ENCODE peak calls at places on chromosomes 13 and 19, in seven cellular contexts. V is CD8-positive, alpha-beta T cell; B is upper lobe of right lung; Y is tibial artery; M is IMR-90; P is left ventricle myocardium inferior; W is ascending aorta. D is an unnamed sample.

GRCh38 chr19:28519218-28519779 is 693.7 kb downstream of the UQCRFS1 start:
- DNase-seq in Y (no peak), M (no peak), V (no peak), B (no peak), W (no peak), P (no peak), D (no peak)

GRCh38 chr19:1035998-1036621 is 3.8 kb upstream of the ABCA7 start:
- DNase-seq in V (peak), Y (no peak), B (no peak), M (no peak), P (no peak), W (no peak), D (no peak)

GRCh38 chr19:42281175-42282035 is 12.4 kb downstream of the CIC start:
- DNase-seq in V (no peak), P (peak), B (no peak), M (peak), W (peak), Y (peak), D (peak)

GRCh38 chr13:40563350-40564125 is 102.9 kb downstream of the FOXO1 start:
- DNase-seq in W (no peak), B (no peak), M (no peak), P (no peak), Y (no peak), V (no peak), D (no peak)

GRCh38 chr19:13430790-13431582 is 75.3 kb downstream of the CACNA1A start:
- DNase-seq in Y (no peak), B (peak), V (peak), P (peak), W (no peak), M (peak), D (peak)

GRCh38 chr19:52070496-52070895 is 21.9 kb upstream of the ZNF432 start:
- DNase-seq in W (no peak), P (no peak), V (no peak), Y (no peak), M (peak), B (no peak), D (peak)

GRCh38 chr19:56712609-56713008 is 41.1 kb upstream of the ZNF835 start:
- DNase-seq in W (no peak), P (no peak), M (no peak), V (no peak), Y (no peak), B (no peak), D (no peak)

GRCh38 chr13:44243198-44243852 is 130.3 kb upstream of the SERP2 start:
- DNase-seq in V (no peak), W (no peak), P (no peak), B (no peak), M (peak), Y (no peak), D (no peak)

GRCh38 chr13:41960195-41960699 is 662 bp downstream of the VWA8 start:
- DNase-seq in W (no peak), V (no peak), B (no peak), Y (no peak), P (no peak), M (peak), D (peak)

GRCh38 chr19:40982594-40983101 is 8.4 kb upstream of the CYP2B6 start:
- DNase-seq in Y (no peak), W (no peak), M (peak), V (no peak), P (no peak), B (no peak), D (peak)

GRCh38 chr13:46168341-46168740 is 13.6 kb downstream of the LCP1 start:
- DNase-seq in Y (no peak), B (peak), V (no peak), W (peak), M (no peak), P (no peak), D (no peak)

GRCh38 chr13:74778946-74779345 is 644.7 kb upstream of the KLF12 start:
- DNase-seq in P (no peak), V (no peak), W (no peak), Y (no peak), M (peak), B (no peak), D (no peak)

GRCh38 chr13:45584816-45585215 is 30.7 kb downstream of the ERICH6B start:
- DNase-seq in B (no peak), W (no peak), M (no peak), Y (no peak), P (no peak), V (no peak), D (no peak)

GRCh38 chr13:27131202-27131623 is 40.4 kb downstream of the USP12 start:
- DNase-seq in M (peak), V (peak), P (no peak), Y (no peak), B (no peak), W (no peak), D (no peak)

GRCh38 chr13:79051472-79051871 is 354.6 kb downstream of the RBM26 start:
- DNase-seq in W (no peak), Y (no peak), P (no peak), B (no peak), M (no peak), V (no peak), D (no peak)

GRCh38 chr13:42990147-42990990 is 1.7 kb downstream of the EPSTI1 start:
- DNase-seq in W (no peak), Y (no peak), M (peak), P (no peak), B (no peak), V (no peak), D (no peak)

GRCh38 chr13:49516467-49516866 is 20.7 kb downstream of the PHF11 start:
- DNase-seq in W (no peak), M (no peak), V (no peak), P (no peak), Y (no peak), B (no peak), D (no peak)

GRCh38 chr13:110680852-110681251 is 25.1 kb downstream of the CARS2 start:
- DNase-seq in P (no peak), Y (no peak), W (peak), V (no peak), B (no peak), M (no peak), D (no peak)

GRCh38 chr19:7137120-7137519 is 67.6 kb downstream of the ZNF557 start:
- DNase-seq in W (peak), V (no peak), P (no peak), Y (peak), M (no peak), B (no peak), D (no peak)

GRCh38 chr19:46407891-46408426 is 5.4 kb downstream of the CCDC8 start:
- DNase-seq in M (no peak), P (no peak), V (no peak), W (no peak), B (no peak), Y (no peak), D (no peak)

GRCh38 chr13:50529154-50529882 is 314.2 kb downstream of the DLEU7 start:
- DNase-seq in P (peak), V (no peak), M (peak), B (peak), W (peak), Y (peak), D (peak)

GRCh38 chr19:45164577-45165335 is 4.0 kb upstream of the NKPD1 start:
- DNase-seq in B (peak), V (no peak), Y (no peak), P (peak), M (peak), W (no peak), D (no peak)

GRCh38 chr19:37855098-37855497 is 51.3 kb downstream of the WDR87 start:
- DNase-seq in Y (no peak), B (no peak), V (no peak), P (peak), W (no peak), M (peak), D (no peak)

GRCh38 chr13:110912651-110913051 is 2.2 kb downstream of the ANKRD10 start:
- DNase-seq in P (no peak), Y (no peak), M (peak), B (no peak), V (no peak), W (peak), D (peak)

GRCh38 chr13:43815204-43815603 is 28.4 kb upstream of the ENOX1 start:
- DNase-seq in Y (no peak), V (no peak), M (peak), P (no peak), B (no peak), W (no peak), D (peak)

GRCh38 chr19:30064021-30064699 is 122.1 kb downstream of the URI1 start:
- DNase-seq in P (no peak), V (peak), W (peak), Y (no peak), B (peak), M (no peak), D (no peak)

GRCh38 chr19:49658139-49658517 is 7.5 kb downstream of the IRF3 start:
- DNase-seq in P (no peak), Y (no peak), W (no peak), B (no peak), V (no peak), M (no peak), D (no peak)

GRCh38 chr13:25575562-25575961 is 203.8 kb downstream of the ATP8A2 start:
- DNase-seq in B (no peak), M (no peak), V (no peak), Y (no peak), W (no peak), P (no peak), D (no peak)

GRCh38 chr19:8001995-8002849 is 3.2 kb downstream of the ELAVL1 start:
- DNase-seq in M (peak), P (peak), B (peak), Y (peak), W (peak), V (peak), D (peak)

GRCh38 chr19:23318143-23318542 is 67.9 kb upstream of the ZNF724 start:
- DNase-seq in Y (no peak), W (no peak), M (peak), V (no peak), B (no peak), P (no peak), D (no peak)

GRCh38 chr13:49022472-49023144 is 46.9 kb downstream of the FNDC3A start:
- DNase-seq in Y (no peak), P (no peak), M (peak), W (no peak), V (no peak), B (no peak), D (no peak)

GRCh38 chr19:44607917-44608316 is 5.4 kb upstream of the IGSF23 start:
- DNase-seq in W (no peak), M (no peak), P (no peak), Y (no peak), V (no peak), B (no peak), D (no peak)

GRCh38 chr13:22944378-22944777 is 236.4 kb upstream of the SGCG start:
- DNase-seq in Y (no peak), P (no peak), M (no peak), W (no peak), V (no peak), B (no peak), D (no peak)

GRCh38 chr19:43651758-43652545 is 12.3 kb upstream of the CADM4 start:
- DNase-seq in V (peak), B (no peak), W (no peak), P (no peak), M (peak), Y (no peak), D (peak)

GRCh38 chr19:43634877-43635560 is 4.6 kb downstream of the CADM4 start:
- DNase-seq in V (no peak), W (no peak), Y (no peak), P (no peak), M (no peak), B (no peak), D (no peak)

GRCh38 chr13:53004605-53005004 is 24.0 kb upstream of the OLFM4 start:
- DNase-seq in P (no peak), V (no peak), B (no peak), M (no peak), W (no peak), Y (no peak), D (no peak)

GRCh38 chr13:45119469-45119989 is 781 bp upstream of the GTF2F2 start:
- DNase-seq in W (no peak), V (peak), Y (no peak), M (peak), B (no peak), P (no peak), D (peak)

GRCh38 chr13:24287748-24288287 is 21.6 kb upstream of the C1QTNF9 start:
- DNase-seq in Y (no peak), W (no peak), M (no peak), B (no peak), P (no peak), V (no peak), D (no peak)
- H3K4me3 ChIP-seq in Y (no peak), W (no peak), M (no peak), B (no peak), P (no peak), V (no peak), D (no peak)

GRCh38 chr19:17306285-17306714 is 628 bp downstream of the MRPL34 start:
- DNase-seq in P (no peak), V (no peak), Y (no peak), B (no peak), W (no peak), M (no peak), D (no peak)

GRCh38 chr19:17309962-17310461 is 649 bp downstream of the DDA1 start:
- DNase-seq in Y (no peak), P (no peak), W (no peak), M (no peak), V (no peak), B (no peak), D (no peak)

GRCh38 chr19:17309198-17309961 is at the start of gene DDA1:
- DNase-seq in P (peak), W (peak), B (peak), V (peak), M (peak), Y (peak), D (peak)

GRCh38 chr19:17305517-17306284 is at the start of gene MRPL34:
- DNase-seq in M (peak), B (peak), V (peak), Y (peak), P (peak), W (peak), D (peak)

DNA sequence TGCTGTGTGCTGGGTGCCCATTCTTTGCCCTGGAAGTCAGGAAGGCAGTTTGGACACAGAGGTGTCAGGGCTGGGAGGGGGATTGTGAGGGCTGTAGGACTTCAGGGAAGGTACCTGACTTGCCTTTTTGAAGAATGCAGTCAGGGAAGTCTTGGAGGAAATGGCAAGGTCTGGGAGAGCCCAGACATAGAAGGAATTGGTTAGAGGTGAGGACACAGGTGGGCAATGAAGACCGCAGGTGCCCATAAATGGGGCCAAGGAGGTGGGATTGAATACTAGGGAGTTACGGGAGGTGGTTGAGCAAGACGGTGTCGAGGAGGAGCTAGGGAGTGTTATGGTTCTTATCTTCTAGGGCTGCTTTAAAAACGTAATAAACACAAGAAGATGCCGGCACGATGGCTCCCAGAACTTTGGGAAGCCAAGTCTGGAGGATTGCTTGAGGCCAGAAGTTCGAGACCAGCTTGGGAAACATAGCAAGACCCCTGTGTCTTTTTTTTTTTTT is 1.4 kb upstream of the DDA1 start:
- DNase-seq in Y (no peak), W (no peak), V (no peak), P (no peak), M (no peak), B (no peak), D (no peak)
- H3K4me3 ChIP-seq in Y (no peak), W (no peak), V (no peak), P (no peak), M (no peak), B (no peak), D (no peak)

DNA sequence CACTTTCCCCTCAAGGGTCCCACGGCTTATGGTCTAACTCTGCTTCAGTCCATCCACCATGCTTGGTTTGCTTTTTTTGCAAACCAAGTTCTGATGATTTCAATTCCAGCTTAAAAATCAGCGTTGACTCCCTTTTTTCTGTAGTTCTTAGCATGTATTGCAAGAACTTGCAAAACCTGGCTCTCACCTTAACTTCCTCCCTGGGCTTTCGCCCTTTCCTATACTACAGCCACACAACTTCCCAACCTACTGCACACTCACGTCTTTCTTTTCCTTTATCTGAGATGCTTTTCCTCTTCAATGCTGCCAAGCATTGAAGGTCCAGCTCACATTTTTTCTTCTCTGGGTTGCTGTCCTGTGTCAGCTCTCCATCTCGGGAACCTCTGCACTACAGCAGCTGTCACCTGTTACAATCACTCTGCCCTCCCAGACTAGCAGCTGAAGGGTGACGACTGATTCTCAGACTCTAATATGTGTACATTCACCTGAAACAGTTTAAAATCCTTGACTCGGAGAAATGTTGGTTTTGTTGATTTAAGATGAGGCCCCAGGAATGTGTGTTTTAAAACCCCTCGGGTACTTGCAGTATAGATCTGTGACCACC is 143.7 kb downstream of the FREM2 start:
- DNase-seq in B (no peak), Y (no peak), P (no peak), W (no peak), V (no peak), M (no peak), D (no peak)
- H3K4me3 ChIP-seq in B (no peak), Y (no peak), P (no peak), W (no peak), V (no peak), M (no peak), D (no peak)

DNA sequence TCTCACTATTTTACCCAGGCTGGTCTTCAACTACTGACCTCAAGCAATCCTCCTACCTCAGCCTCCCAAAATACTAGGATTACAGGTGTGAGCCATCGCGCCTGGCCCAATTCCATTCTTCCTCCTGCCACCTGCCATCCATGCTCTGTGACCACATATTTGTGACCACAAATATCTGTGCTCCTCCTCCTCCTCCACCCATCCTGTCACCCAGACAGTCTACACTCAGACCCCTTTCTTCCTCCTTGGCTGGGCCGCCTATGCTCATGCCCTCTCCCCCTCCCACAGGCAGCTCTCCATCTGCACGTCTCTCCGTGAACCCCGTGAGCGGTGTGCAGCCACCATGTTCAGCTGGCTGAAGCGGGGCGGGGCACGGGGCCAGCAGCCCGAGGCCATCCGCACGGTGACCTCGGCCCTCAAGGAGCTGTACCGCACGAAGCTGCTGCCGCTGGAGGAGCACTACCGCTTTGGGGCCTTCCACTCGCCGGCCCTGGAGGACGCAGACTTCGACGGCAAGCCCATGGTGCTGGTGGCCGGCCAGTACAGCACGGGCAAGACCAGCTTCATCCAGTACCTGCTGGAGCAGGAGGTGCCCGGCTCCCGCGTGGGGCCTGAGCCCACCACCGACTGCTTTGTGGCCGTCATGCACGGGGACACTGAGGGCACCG is 3.2 kb downstream of the EHD2 start:
- DNase-seq in M (no peak), W (no peak), P (no peak), Y (no peak), B (no peak), V (no peak), D (no peak)
- H3K4me3 ChIP-seq in M (no peak), W (no peak), P (peak), Y (peak), B (no peak), V (no peak), D (no peak)

GRCh38 chr19:32901504-32902161 is 32.1 kb upstream of the SLC7A9 start:
- DNase-seq in V (no peak), M (no peak), Y (no peak), P (no peak), B (no peak), W (no peak), D (no peak)
- H3K4me3 ChIP-seq in V (no peak), M (no peak), Y (no peak), P (no peak), B (no peak), W (no peak), D (no peak)

GRCh38 chr19:3970313-3970807 is 539 bp downstream of the DAPK3 start:
- DNase-seq in M (no peak), W (no peak), P (no peak), Y (no peak), V (no peak), B (no peak), D (no peak)
- H3K4me3 ChIP-seq in M (peak), W (peak), P (peak), Y (peak), V (peak), B (peak), D (peak)